ENCODE peak calls at places on chromosomes 3 and 15, in five cellular contexts. K is HFFc6, C is NCI-H1105 treated with DMSO at 0.1 percent for 48 hours, F is H7, S is WTC11. E is an unnamed sample.

GRCh38 chr3:167733961-167734497 is 663 bp downstream of the PDCD10 start:
- DNase-seq in K (no peak), C (no peak), F (no peak), S (no peak), E (no peak)

GRCh38 chr3:152257246-152258074 is 11.3 kb upstream of the MBNL1 start:
- DNase-seq in K (peak; percentile 18), C (no peak), F (no peak), S (no peak), E (no peak)

GRCh38 chr15:86021281-86022264 is 58.1 kb upstream of the AGBL1 start:
- DNase-seq in K (no peak), C (no peak), F (no peak), S (no peak), E (no peak)

GRCh38 chr3:187011915-187012314 is 81.6 kb downstream of the ST6GAL1 start:
- DNase-seq in K (no peak), C (no peak), F (no peak), S (no peak), E (no peak)

GRCh38 chr15:72229076-72229946 is 1.7 kb downstream of the PKM start:
- DNase-seq in K (no peak), C (peak; percentile 16), F (no peak), S (no peak), E (no peak)

GRCh38 chr3:53191836-53192480 is 30.9 kb downstream of the PRKCD start:
- DNase-seq in K (no peak), C (no peak), F (peak; percentile 51), S (no peak), E (no peak)

GRCh38 chr3:48018841-48019240 is 2.6 kb upstream of the MAP4 start:
- DNase-seq in K (peak; percentile 79), C (no peak), F (no peak), S (no peak), E (no peak)

GRCh38 chr3:38323060-38323459 is 23.5 kb upstream of the XYLB start:
- DNase-seq in K (no peak), C (no peak), F (no peak), S (no peak), E (no peak)

GRCh38 chr3:195151866-195152526 is 119.0 kb downstream of the XXYLT1 start:
- DNase-seq in K (peak; percentile 66), C (no peak), F (no peak), S (no peak), E (no peak)

GRCh38 chr3:157335198-157335597 is 101.5 kb upstream of the PTX3 start:
- DNase-seq in K (no peak), C (no peak), F (no peak), S (no peak), E (no peak)

GRCh38 chr15:66080791-66081475 is 172.6 kb downstream of the MEGF11 start:
- DNase-seq in K (peak; percentile 45), C (no peak), F (peak; percentile 86), S (peak; percentile 62), E (peak; percentile 66)

GRCh38 chr3:150078983-150079739 is 108.5 kb upstream of the PFN2 start:
- DNase-seq in K (peak; percentile 92), C (peak; percentile 74), F (no peak), S (no peak), E (no peak)

GRCh38 chr3:73685061-73685460 is 60.3 kb upstream of the PDZRN3 start:
- DNase-seq in K (no peak), C (peak; percentile 79), F (no peak), S (no peak), E (no peak)

GRCh38 chr3:155743616-155744015 is 1.3 kb downstream of the PLCH1 start:
- DNase-seq in K (no peak), C (peak; percentile 52), F (no peak), S (no peak), E (no peak)

GRCh38 chr3:124843496-124843895 is 43.7 kb downstream of the ITGB5 start:
- DNase-seq in K (no peak), C (no peak), F (no peak), S (no peak), E (no peak)

GRCh38 chr3:133573054-133573628 is 345 bp upstream of the CDV3 start:
- DNase-seq in K (peak; percentile 100), C (no peak), F (peak; percentile 92), S (peak; percentile 100), E (peak; percentile 100)

GRCh38 chr3:105647047-105647446 is 221.8 kb downstream of the CBLB start:
- DNase-seq in K (peak; percentile 85), C (peak; percentile 9), F (no peak), S (no peak), E (no peak)

GRCh38 chr3:9623148-9623547 is 26.2 kb upstream of the MTMR14 start:
- DNase-seq in K (no peak), C (no peak), F (no peak), S (no peak), E (no peak)

GRCh38 chr15:78003539-78004008 is 73.9 kb downstream of the TBC1D2B start:
- DNase-seq in K (no peak), C (peak; percentile 75), F (no peak), S (no peak), E (peak; percentile 36)

GRCh38 chr3:108489776-108490175 is 20.6 kb downstream of the MYH15 start:
- DNase-seq in K (peak; percentile 28), C (peak; percentile 65), F (peak; percentile 26), S (peak; percentile 18), E (peak; percentile 34)

GRCh38 chr3:72810659-72811434 is 37.4 kb downstream of the SHQ1 start:
- DNase-seq in K (no peak), C (no peak), F (no peak), S (no peak), E (no peak)

GRCh38 chr3:51384145-51384729 is 854 bp upstream of the MANF start:
- DNase-seq in K (no peak), C (peak; percentile 8), F (peak; percentile 84), S (no peak), E (no peak)

GRCh38 chr3:64463981-64464380 is 223.8 kb downstream of the ADAMTS9 start:
- DNase-seq in K (no peak), C (no peak), F (no peak), S (no peak), E (no peak)

GRCh38 chr3:150168694-150169093 is 198.0 kb upstream of the PFN2 start:
- DNase-seq in K (peak; percentile 35), C (no peak), F (no peak), S (no peak), E (no peak)

GRCh38 chr15:100759116-100759515 is 120.5 kb upstream of the ALDH1A3 start:
- DNase-seq in K (peak; percentile 18), C (no peak), F (peak; percentile 15), S (no peak), E (no peak)

GRCh38 chr3:58082047-58082446 is 73.8 kb downstream of the FLNB start:
- DNase-seq in K (no peak), C (no peak), F (no peak), S (no peak), E (no peak)

GRCh38 chr3:177362646-177363045 is 165.4 kb upstream of the TBL1XR1 start:
- DNase-seq in K (no peak), C (no peak), F (no peak), S (no peak), E (no peak)

E was measured in H9.